ENCODE peak calls at places on chromosomes 3 and 15, in five cellular contexts. I is stimulated activated CD8-positive, alpha-beta memory T cell treated with anti-CD3 and anti-CD28 coated beads, Interleukin-12 subunit alpha, Interleukin-12 subunit beta, amount 100 ng/mL, for 1 hour; K is NCI-H524; H is hypothalamus; J is RWPE2. R is an unnamed sample.

GRCh38 chr3:45592405-45592804 is 2.1 kb upstream of the LIMD1 start:
- DNase-seq in J (no peak), H (no peak), K (no peak), I (no peak), R (no peak)

GRCh38 chr3:150922611-150923010 is 17.4 kb upstream of the MINDY4B start:
- DNase-seq in H (no peak), J (no peak), K (no peak), I (no peak), R (no peak)

GRCh38 chr3:16433701-16434151 is 79.8 kb downstream of the RFTN1 start:
- DNase-seq in J (no peak), I (no peak), H (no peak), K (no peak), R (no peak)

GRCh38 chr3:59820352-59820934 is 770.6 kb upstream of the CFAP20DC start:
- DNase-seq in I (no peak), J (no peak), H (no peak), K (no peak), R (no peak)

GRCh38 chr3:24740367-24740766 is 245.7 kb upstream of the THRB start:
- DNase-seq in H (no peak), K (peak), J (no peak), I (no peak), R (peak)

GRCh38 chr15:67755936-67756335 is 69.4 kb upstream of the SKOR1 start:
- DNase-seq in H (no peak), J (no peak), I (no peak), K (no peak), R (no peak)

GRCh38 chr3:157238527-157238926 is 78.6 kb upstream of the CCNL1 start:
- DNase-seq in J (no peak), I (no peak), K (no peak), H (no peak), R (no peak)

GRCh38 chr15:63274427-63274826 is 3.0 kb upstream of the APH1B start:
- DNase-seq in H (no peak), K (no peak), I (no peak), J (no peak), R (no peak)

GRCh38 chr15:78323693-78324092 is 16.5 kb upstream of the CRABP1 start:
- DNase-seq in J (no peak), I (no peak), H (no peak), K (no peak), R (no peak)